ENCODE peak calls at places on chromosome 22, in four cellular contexts. One of them, this sample, is unnamed.

GRCh38 chr22:31490496-31490925 is 869 bp upstream of the EIF4ENIF1 start:
- DNase-seq in HEK293T: peak
- DNase-seq in NCI-H460: no peak
- DNase-seq in NCI-H748 treated with DMSO at 0.1 percent for 48 hours: no peak
- DNase-seq in this sample: peak

GRCh38 chr22:39571538-39571937 is 985 bp downstream of the CACNA1I start:
- DNase-seq in HEK293T: no peak
- DNase-seq in NCI-H460: no peak
- DNase-seq in NCI-H748 treated with DMSO at 0.1 percent for 48 hours: no peak
- DNase-seq in this sample: no peak

GRCh38 chr22:44385781-44386180 is 73.0 kb upstream of the SHISAL1 start:
- DNase-seq in HEK293T: no peak
- DNase-seq in NCI-H460: no peak
- DNase-seq in NCI-H748 treated with DMSO at 0.1 percent for 48 hours: no peak
- DNase-seq in this sample: no peak

GRCh38 chr22:31104869-31105268 is 2.5 kb downstream of the SELENOM start:
- DNase-seq in HEK293T: no peak
- DNase-seq in NCI-H460: no peak
- DNase-seq in NCI-H748 treated with DMSO at 0.1 percent for 48 hours: no peak
- DNase-seq in this sample: no peak

GRCh38 chr22:40524392-40525249 is 111.9 kb downstream of the MRTFA start:
- DNase-seq in HEK293T: no peak
- DNase-seq in NCI-H460: no peak
- DNase-seq in NCI-H748 treated with DMSO at 0.1 percent for 48 hours: no peak
- DNase-seq in this sample: no peak

GRCh38 chr22:29733362-29734322 is 13.8 kb downstream of the CABP7 start:
- DNase-seq in HEK293T: peak
- DNase-seq in NCI-H460: no peak
- DNase-seq in NCI-H748 treated with DMSO at 0.1 percent for 48 hours: no peak
- DNase-seq in this sample: peak

GRCh38 chr22:26502688-26503561 is 9.3 kb downstream of the TFIP11 start:
- DNase-seq in HEK293T: peak
- DNase-seq in NCI-H460: no peak
- DNase-seq in NCI-H748 treated with DMSO at 0.1 percent for 48 hours: no peak
- DNase-seq in this sample: peak

GRCh38 chr22:42188808-42189447 is 58.3 kb upstream of the CYP2D6 start:
- DNase-seq in HEK293T: no peak
- DNase-seq in NCI-H460: no peak
- DNase-seq in NCI-H748 treated with DMSO at 0.1 percent for 48 hours: no peak
- DNase-seq in this sample: no peak

GRCh38 chr22:26981111-26981510 is 323.7 kb downstream of the MIAT start:
- DNase-seq in HEK293T: no peak
- DNase-seq in NCI-H460: no peak
- DNase-seq in NCI-H748 treated with DMSO at 0.1 percent for 48 hours: peak
- DNase-seq in this sample: no peak

This sample was measured in HuH-7.